ENCODE peak calls at places on chromosomes 1 and 21, in five cellular contexts. One of them, this sample, is unnamed.

GRCh38 chr1:248714248-248714647 is 11.7 kb upstream of the OR14I1 start:
- DNase-seq in OCI-LY7: peak
- DNase-seq in RWPE1: no peak
- DNase-seq in progenitor cell of endocrine pancreas: no peak
- DNase-seq in AG04450: no peak
- DNase-seq in this sample: peak

GRCh38 chr1:38029725-38030511 is 16.7 kb downstream of the POU3F1 start:
- DNase-seq in progenitor cell of endocrine pancreas: no peak
- DNase-seq in RWPE1: peak
- DNase-seq in AG04450: no peak
- DNase-seq in OCI-LY7: peak
- DNase-seq in this sample: peak

GRCh38 chr21:45747233-45747766 is 103.8 kb downstream of the PCBP3 start:
- DNase-seq in AG04450: no peak
- DNase-seq in OCI-LY7: no peak
- DNase-seq in RWPE1: no peak
- DNase-seq in progenitor cell of endocrine pancreas: no peak
- DNase-seq in this sample: no peak

GRCh38 chr1:28565040-28565439 is 12.2 kb downstream of the TRNAU1AP start:
- DNase-seq in progenitor cell of endocrine pancreas: no peak
- DNase-seq in AG04450: no peak
- DNase-seq in RWPE1: no peak
- DNase-seq in OCI-LY7: no peak
- DNase-seq in this sample: no peak

GRCh38 chr1:55374801-55375616 is 159.8 kb upstream of the USP24 start:
- DNase-seq in AG04450: no peak
- DNase-seq in RWPE1: peak
- DNase-seq in progenitor cell of endocrine pancreas: no peak
- DNase-seq in OCI-LY7: no peak
- DNase-seq in this sample: peak

GRCh38 chr1:63818567-63819340 is 44.9 kb downstream of the ROR1 start:
- DNase-seq in AG04450: no peak
- DNase-seq in RWPE1: no peak
- DNase-seq in OCI-LY7: no peak
- DNase-seq in progenitor cell of endocrine pancreas: no peak
- DNase-seq in this sample: no peak

GRCh38 chr1:236078988-236079387 is 14.1 kb upstream of the NID1 start:
- DNase-seq in RWPE1: no peak
- DNase-seq in AG04450: no peak
- DNase-seq in progenitor cell of endocrine pancreas: no peak
- DNase-seq in OCI-LY7: no peak
- DNase-seq in this sample: no peak

GRCh38 chr1:111142358-111142975 is 2.4 kb downstream of the CEPT1 start:
- DNase-seq in OCI-LY7: peak
- DNase-seq in RWPE1: no peak
- DNase-seq in AG04450: no peak
- DNase-seq in progenitor cell of endocrine pancreas: no peak
- DNase-seq in this sample: peak

GRCh38 chr1:110390692-110391232 is at the start of gene SLC16A4:
- DNase-seq in progenitor cell of endocrine pancreas: no peak
- DNase-seq in RWPE1: peak
- DNase-seq in AG04450: no peak
- DNase-seq in OCI-LY7: no peak
- DNase-seq in this sample: peak

GRCh38 chr21:42737969-42738590 is 84.7 kb downstream of the PDE9A start:
- DNase-seq in OCI-LY7: no peak
- DNase-seq in RWPE1: no peak
- DNase-seq in progenitor cell of endocrine pancreas: no peak
- DNase-seq in AG04450: no peak
- DNase-seq in this sample: no peak

GRCh38 chr1:164611754-164612642 is 53.0 kb downstream of the PBX1 start:
- DNase-seq in AG04450: peak
- DNase-seq in progenitor cell of endocrine pancreas: peak
- DNase-seq in OCI-LY7: no peak
- DNase-seq in RWPE1: peak
- DNase-seq in this sample: peak

GRCh38 chr1:210516092-210516491 is 187.4 kb downstream of the HHAT start:
- DNase-seq in RWPE1: no peak
- DNase-seq in AG04450: no peak
- DNase-seq in progenitor cell of endocrine pancreas: no peak
- DNase-seq in OCI-LY7: no peak
- DNase-seq in this sample: no peak

GRCh38 chr1:188170446-188170845 is 1341.7 kb downstream of the PLA2G4A start:
- DNase-seq in AG04450: no peak
- DNase-seq in progenitor cell of endocrine pancreas: no peak
- DNase-seq in OCI-LY7: no peak
- DNase-seq in RWPE1: no peak
- DNase-seq in this sample: no peak

GRCh38 chr1:116538527-116538926 is 32.3 kb downstream of the CD58 start:
- DNase-seq in AG04450: no peak
- DNase-seq in RWPE1: peak
- DNase-seq in progenitor cell of endocrine pancreas: no peak
- DNase-seq in OCI-LY7: no peak
- DNase-seq in this sample: peak

GRCh38 chr1:57672741-57673140 is 248.9 kb upstream of the DAB1 start:
- DNase-seq in RWPE1: no peak
- DNase-seq in AG04450: no peak
- DNase-seq in OCI-LY7: no peak
- DNase-seq in progenitor cell of endocrine pancreas: no peak
- DNase-seq in this sample: no peak

GRCh38 chr1:7116001-7116400 is 330.7 kb downstream of the CAMTA1 start:
- DNase-seq in AG04450: no peak
- DNase-seq in RWPE1: no peak
- DNase-seq in progenitor cell of endocrine pancreas: no peak
- DNase-seq in OCI-LY7: no peak
- DNase-seq in this sample: no peak

GRCh38 chr1:7121622-7121988 is 336.4 kb downstream of the CAMTA1 start:
- DNase-seq in OCI-LY7: no peak
- DNase-seq in AG04450: no peak
- DNase-seq in progenitor cell of endocrine pancreas: no peak
- DNase-seq in RWPE1: no peak
- DNase-seq in this sample: no peak

GRCh38 chr1:7120863-7121621 is 335.8 kb downstream of the CAMTA1 start:
- DNase-seq in AG04450: no peak
- DNase-seq in RWPE1: no peak
- DNase-seq in progenitor cell of endocrine pancreas: no peak
- DNase-seq in OCI-LY7: no peak
- DNase-seq in this sample: no peak

GRCh38 chr1:7117265-7117598 is 332.0 kb downstream of the CAMTA1 start:
- DNase-seq in RWPE1: no peak
- DNase-seq in progenitor cell of endocrine pancreas: no peak
- DNase-seq in OCI-LY7: no peak
- DNase-seq in AG04450: no peak
- DNase-seq in this sample: no peak

DNA sequence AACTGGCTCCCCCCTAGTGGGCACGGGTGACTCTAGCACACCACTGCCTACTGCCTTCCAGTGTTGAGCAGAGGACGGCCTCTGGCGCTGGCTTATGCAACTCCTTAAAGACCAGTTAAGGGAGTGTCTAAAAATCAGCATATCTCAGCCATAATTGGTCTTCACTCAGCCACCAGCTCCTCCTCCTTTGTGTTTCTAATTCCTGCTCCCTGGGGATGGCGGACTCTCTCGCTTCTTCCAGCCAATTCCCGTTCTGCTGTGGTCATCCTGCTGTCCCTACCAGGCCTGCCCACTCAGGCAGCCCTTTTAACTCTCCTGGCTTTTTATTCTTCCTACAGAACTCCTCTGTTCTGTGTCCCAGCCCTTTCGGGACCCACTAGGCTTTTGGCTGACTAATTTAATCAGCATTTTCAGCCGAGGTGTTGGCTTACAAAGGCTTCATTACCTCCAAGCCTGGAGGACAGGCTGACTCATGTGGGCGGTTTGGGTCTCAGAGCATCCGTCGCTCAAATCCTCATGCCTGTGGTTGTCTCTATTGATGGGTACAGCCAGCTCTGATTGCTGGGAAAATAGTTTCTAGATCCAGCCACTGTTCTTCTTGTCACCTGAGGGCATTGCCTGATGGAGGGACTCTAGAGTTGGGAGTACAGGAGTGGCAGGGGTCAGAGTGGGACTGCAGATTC is 332.5 kb downstream of the CAMTA1 start:
- DNase-seq in RWPE1: peak
- DNase-seq in AG04450: peak
- DNase-seq in OCI-LY7: no peak
- DNase-seq in progenitor cell of endocrine pancreas: no peak
- DNase-seq in this sample: peak
- TF ChIP-seq CTCF in RWPE1: no peak
- TF ChIP-seq CTCF in AG04450: peak
- TF ChIP-seq CTCF in OCI-LY7: no peak
- TF ChIP-seq CTCF in progenitor cell of endocrine pancreas: peak
- TF ChIP-seq CTCF in this sample: no peak

GRCh38 chr1:105023719-105024118 is 1274.0 kb downstream of the AMY1C start:
- DNase-seq in RWPE1: no peak
- DNase-seq in OCI-LY7: no peak
- DNase-seq in progenitor cell of endocrine pancreas: no peak
- DNase-seq in AG04450: no peak
- DNase-seq in this sample: no peak

GRCh38 chr1:105027838-105028471 is 1278.3 kb downstream of the AMY1C start:
- DNase-seq in OCI-LY7: peak
- DNase-seq in RWPE1: no peak
- DNase-seq in progenitor cell of endocrine pancreas: no peak
- DNase-seq in AG04450: no peak
- DNase-seq in this sample: no peak
- TF ChIP-seq CTCF in OCI-LY7: peak
- TF ChIP-seq CTCF in RWPE1: no peak
- TF ChIP-seq CTCF in progenitor cell of endocrine pancreas: peak
- TF ChIP-seq CTCF in AG04450: no peak
- TF ChIP-seq CTCF in this sample: no peak

GRCh38 chr1:180176965-180177364 is 22.3 kb downstream of the QSOX1 start:
- DNase-seq in progenitor cell of endocrine pancreas: no peak
- DNase-seq in AG04450: no peak
- DNase-seq in OCI-LY7: no peak
- DNase-seq in RWPE1: no peak
- DNase-seq in this sample: no peak

GRCh38 chr1:180178511-180179161 is 24.0 kb downstream of the QSOX1 start:
- DNase-seq in progenitor cell of endocrine pancreas: peak
- DNase-seq in RWPE1: peak
- DNase-seq in OCI-LY7: peak
- DNase-seq in AG04450: no peak
- DNase-seq in this sample: peak

GRCh38 chr1:180177931-180178330 is 23.3 kb downstream of the QSOX1 start:
- DNase-seq in progenitor cell of endocrine pancreas: no peak
- DNase-seq in OCI-LY7: no peak
- DNase-seq in RWPE1: no peak
- DNase-seq in AG04450: no peak
- DNase-seq in this sample: no peak

GRCh38 chr1:180181048-180181447 is 26.4 kb downstream of the QSOX1 start:
- DNase-seq in OCI-LY7: no peak
- DNase-seq in AG04450: no peak
- DNase-seq in progenitor cell of endocrine pancreas: no peak
- DNase-seq in RWPE1: no peak
- DNase-seq in this sample: peak

GRCh38 chr1:180179162-180179957 is 24.7 kb downstream of the QSOX1 start:
- DNase-seq in AG04450: no peak
- DNase-seq in RWPE1: no peak
- DNase-seq in progenitor cell of endocrine pancreas: no peak
- DNase-seq in OCI-LY7: no peak
- DNase-seq in this sample: no peak
- TF ChIP-seq CTCF in AG04450: no peak
- TF ChIP-seq CTCF in RWPE1: peak
- TF ChIP-seq CTCF in progenitor cell of endocrine pancreas: no peak
- TF ChIP-seq CTCF in OCI-LY7: no peak
- TF ChIP-seq CTCF in this sample: no peak

GRCh38 chr1:25063591-25064416 is 133.7 kb upstream of the RUNX3 start:
- DNase-seq in AG04450: no peak
- DNase-seq in OCI-LY7: no peak
- DNase-seq in RWPE1: peak
- DNase-seq in progenitor cell of endocrine pancreas: no peak
- DNase-seq in this sample: no peak

GRCh38 chr1:25064465-25065238 is 134.6 kb upstream of the RUNX3 start:
- DNase-seq in AG04450: no peak
- DNase-seq in OCI-LY7: no peak
- DNase-seq in progenitor cell of endocrine pancreas: no peak
- DNase-seq in RWPE1: no peak
- DNase-seq in this sample: no peak

GRCh38 chr1:25065246-25066238 is 135.5 kb upstream of the RUNX3 start:
- DNase-seq in RWPE1: no peak
- DNase-seq in progenitor cell of endocrine pancreas: no peak
- DNase-seq in OCI-LY7: no peak
- DNase-seq in AG04450: no peak
- DNase-seq in this sample: no peak

GRCh38 chr1:25061596-25061995 is 131.5 kb upstream of the RUNX3 start:
- DNase-seq in AG04450: no peak
- DNase-seq in RWPE1: no peak
- DNase-seq in progenitor cell of endocrine pancreas: no peak
- DNase-seq in OCI-LY7: no peak
- DNase-seq in this sample: no peak

DNA sequence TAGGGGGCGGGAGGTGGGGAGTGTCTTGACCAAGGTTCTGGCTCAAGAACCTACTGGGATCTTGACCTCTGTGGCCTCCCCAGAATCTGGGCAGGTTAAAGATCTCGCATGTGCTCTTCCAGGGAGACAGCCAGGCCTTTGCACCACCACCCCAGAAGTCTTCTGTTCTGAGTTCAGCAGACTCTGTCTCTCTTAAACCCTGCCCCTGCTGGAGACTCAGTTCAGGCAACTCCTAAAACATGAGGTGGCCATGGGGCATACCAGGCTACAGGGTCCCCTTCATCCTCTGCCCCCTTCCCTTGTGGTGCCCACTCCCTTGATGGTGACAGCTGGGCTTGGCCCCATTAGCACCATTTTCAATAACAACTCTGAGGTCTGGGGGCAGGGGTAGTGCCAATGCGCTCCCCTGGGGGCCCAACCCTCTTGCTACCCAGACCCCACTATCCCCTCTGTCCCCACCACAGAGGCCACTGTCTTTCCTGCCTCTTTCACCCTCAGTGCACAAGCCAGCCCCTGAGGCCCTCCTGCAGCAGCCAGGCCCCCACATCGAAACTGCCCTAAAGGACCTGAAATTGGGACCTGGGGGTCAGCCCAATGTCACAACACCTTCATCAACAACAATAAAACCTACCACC is 132.7 kb upstream of the RUNX3 start:
- DNase-seq in OCI-LY7: no peak
- DNase-seq in progenitor cell of endocrine pancreas: no peak
- DNase-seq in AG04450: no peak
- DNase-seq in RWPE1: no peak
- DNase-seq in this sample: no peak
- TF ChIP-seq CTCF in OCI-LY7: no peak
- TF ChIP-seq CTCF in progenitor cell of endocrine pancreas: no peak
- TF ChIP-seq CTCF in AG04450: no peak
- TF ChIP-seq CTCF in RWPE1: no peak
- TF ChIP-seq CTCF in this sample: no peak

DNA sequence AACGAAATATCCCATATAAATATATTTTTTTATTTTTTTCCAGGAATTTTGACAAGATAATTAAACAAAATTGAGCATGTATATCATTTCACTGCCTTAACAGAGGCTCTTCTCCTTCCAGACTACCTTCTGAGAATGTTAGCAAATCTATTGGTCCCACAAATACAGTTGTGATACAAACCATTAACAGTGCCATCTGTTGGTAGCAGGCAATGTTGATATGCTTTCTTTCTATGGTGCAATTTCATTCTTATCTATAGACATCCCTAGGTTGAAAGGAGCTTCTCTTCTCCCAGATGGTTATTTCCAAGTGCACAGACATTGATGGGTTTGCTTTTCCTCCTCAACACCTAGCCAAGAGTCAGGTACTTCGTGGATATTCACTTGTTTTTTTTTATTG is 303.6 kb downstream of the USH2A start:
- DNase-seq in AG04450: peak
- DNase-seq in OCI-LY7: peak
- DNase-seq in RWPE1: peak
- DNase-seq in progenitor cell of endocrine pancreas: no peak
- DNase-seq in this sample: peak
- TF ChIP-seq CTCF in AG04450: peak
- TF ChIP-seq CTCF in OCI-LY7: peak
- TF ChIP-seq CTCF in RWPE1: peak
- TF ChIP-seq CTCF in progenitor cell of endocrine pancreas: peak
- TF ChIP-seq CTCF in this sample: peak